ENCODE peak calls at places on chromosomes 1 and 21, in seven cellular contexts. T is thyroid gland; N is H1; Q is NT2/D1; L is transverse colon; G is ovary; M is CD4-positive, alpha-beta T cell. K is an unnamed sample.
A peak's percentile ranks its signal among the peaks of the same experiment; 100 is the strongest.

GRCh38 chr1:222299524-222299923 is 248.4 kb downstream of the HHIPL2 start:
- DNase-seq in L (no peak), T (no peak), Q (no peak), N (no peak), M (no peak), G (no peak), K (no peak)

GRCh38 chr1:116569776-116570357 is 959 bp downstream of the CD58 start:
- DNase-seq in M (peak; percentile 39), L (peak; percentile 80), N (no peak), T (peak; percentile 39), Q (no peak), G (peak; percentile 42), K (peak; percentile 50)

GRCh38 chr1:173997796-173998195 is 24.4 kb downstream of the RC3H1 start:
- DNase-seq in G (no peak), Q (no peak), L (no peak), M (no peak), N (no peak), T (no peak), K (no peak)

GRCh38 chr1:112165375-112165774 is 175.9 kb upstream of the KCND3 start:
- DNase-seq in G (no peak), M (no peak), N (no peak), T (no peak), L (no peak), Q (no peak), K (no peak)

GRCh38 chr1:20634065-20634593 is 871 bp downstream of the PINK1 start:
- DNase-seq in T (no peak), N (no peak), Q (no peak), L (no peak), M (no peak), G (no peak), K (no peak)

GRCh38 chr1:182687361-182687760 is 3.0 kb upstream of the RGS8 start:
- DNase-seq in L (no peak), N (no peak), M (no peak), Q (no peak), G (no peak), T (peak; percentile 80), K (no peak)

GRCh38 chr1:152108899-152109222 is 6.4 kb downstream of the TCHH start:
- DNase-seq in N (no peak), T (no peak), G (no peak), L (no peak), Q (no peak), M (no peak), K (no peak)

GRCh38 chr1:230707732-230708630 is 5.9 kb downstream of the AGT start:
- DNase-seq in M (no peak), G (no peak), Q (no peak), L (no peak), N (no peak), T (no peak), K (no peak)

GRCh38 chr1:4214826-4215225 is 314.8 kb upstream of the C1orf174 start:
- DNase-seq in L (no peak), Q (no peak), M (no peak), T (no peak), G (no peak), N (no peak), K (no peak)
- H3K9me3 ChIP-seq in L (no peaks in the 10 kb centered on the region), Q (no peaks in the 10 kb centered on the region), M (no peaks in the 10 kb centered on the region), T (no peaks in the 10 kb centered on the region), G (no peaks in the 10 kb centered on the region), N (peaks cover 19% of the 10 kb centered on the region), K (no peaks in the 10 kb centered on the region)

DNA sequence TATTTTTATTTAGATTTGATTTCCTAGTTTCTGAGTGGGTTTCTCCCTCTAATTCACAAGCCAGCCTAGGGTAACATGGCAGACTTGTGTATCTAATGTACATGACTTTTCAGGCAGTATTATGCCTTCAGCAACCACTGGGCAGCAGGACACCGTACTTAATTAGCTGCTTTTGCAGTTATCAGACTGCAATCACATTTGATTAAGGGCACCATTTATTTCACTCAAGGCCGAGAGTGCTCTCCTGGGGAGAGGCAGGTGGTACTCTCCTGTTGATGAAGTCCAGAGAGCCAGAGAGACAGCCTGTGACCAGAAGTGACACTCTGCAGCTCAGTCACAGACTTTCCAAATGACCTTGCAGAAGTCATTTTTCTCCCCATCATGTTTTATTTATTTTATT is 18.7 kb downstream of the CYYR1 start:
- DNase-seq in L (no peak), Q (no peak), N (no peak), G (no peak), M (no peak), T (no peak), K (no peak)
- H3K9me3 ChIP-seq in L (no peaks in the 10 kb centered on the region), Q (no peaks in the 10 kb centered on the region), N (no peaks in the 10 kb centered on the region), G (no peaks in the 10 kb centered on the region), M (no peaks in the 10 kb centered on the region), T (no peaks in the 10 kb centered on the region), K (no peaks in the 10 kb centered on the region)

DNA sequence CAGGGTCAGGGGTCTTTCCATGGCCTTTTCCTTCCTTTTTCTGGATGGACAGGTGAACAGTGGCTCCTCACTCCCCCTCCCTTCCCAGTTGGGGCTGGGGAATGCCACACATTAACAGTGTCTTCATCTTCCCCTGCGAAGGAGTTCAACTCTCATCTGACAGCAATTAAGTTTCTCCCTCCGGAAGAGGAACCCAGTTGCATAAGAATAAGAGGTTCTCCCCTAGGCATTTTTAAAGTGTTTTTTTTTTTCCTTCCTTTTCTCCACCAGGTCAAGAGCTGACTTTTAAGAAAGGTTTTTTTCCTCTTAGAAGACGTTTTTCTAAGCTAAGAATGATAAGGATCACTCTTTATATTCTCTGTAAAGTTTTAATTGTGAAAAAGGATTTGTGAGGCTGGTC is 42.3 kb upstream of the FASLG start:
- DNase-seq in G (no peak), L (no peak), M (no peak), Q (no peak), N (no peak), T (no peak), K (no peak)
- H3K9me3 ChIP-seq in G (no peaks in the 10 kb centered on the region), L (peaks cover 6% of the 10 kb centered on the region), M (peaks cover 22% of the 10 kb centered on the region), Q (peaks cover 71% of the 10 kb centered on the region), N (peaks cover 25% of the 10 kb centered on the region), T (no peaks in the 10 kb centered on the region), K (no peaks in the 10 kb centered on the region)

GRCh38 chr1:33497410-33497809 is 25.0 kb downstream of the ZSCAN20 start:
- DNase-seq in T (no peak), L (no peak), M (no peak), Q (no peak), N (no peak), G (no peak), K (no peak)
- H3K9me3 ChIP-seq in T (no peaks in the 10 kb centered on the region), L (peaks cover 40% of the 10 kb centered on the region), M (peaks cover 46% of the 10 kb centered on the region), Q (peaks cover 51% of the 10 kb centered on the region), N (peaks cover 46% of the 10 kb centered on the region), G (peaks cover 7% of the 10 kb centered on the region), K (peaks cover 15% of the 10 kb centered on the region)

DNA sequence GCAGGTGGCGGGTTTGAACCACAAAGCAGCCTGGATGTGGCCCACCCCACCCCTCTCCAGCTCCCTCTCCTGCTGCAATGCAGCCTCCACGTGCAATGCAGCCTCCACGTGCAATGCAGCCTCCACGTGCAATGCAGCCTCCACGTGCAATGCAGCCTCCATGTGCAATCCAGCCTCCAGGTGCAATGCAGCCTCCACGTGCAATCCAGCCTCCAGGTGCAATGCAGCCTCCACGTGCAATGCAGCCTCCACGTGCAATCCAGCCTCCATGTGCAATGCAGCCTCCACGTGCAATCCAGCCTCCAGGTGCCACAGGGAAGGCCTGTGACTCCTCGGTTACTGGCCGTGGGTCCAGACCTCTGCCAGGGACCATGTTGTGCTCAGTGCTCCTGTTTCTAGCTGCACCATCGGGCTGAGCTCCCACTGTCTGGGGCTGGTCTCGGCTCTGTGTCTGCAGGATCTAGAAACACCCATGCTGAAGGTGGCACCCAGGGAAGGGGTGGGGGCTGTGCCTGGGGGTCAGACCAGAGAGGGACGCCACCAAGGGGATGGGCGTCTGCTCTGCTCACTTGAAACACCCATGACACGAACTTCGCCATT is 11.9 kb upstream of the LRRC3 start:
- DNase-seq in Q (no peak), L (no peak), T (no peak), M (no peak), N (no peak), G (no peak), K (no peak)
- H3K9me3 ChIP-seq in Q (no peaks in the 10 kb centered on the region), L (no peaks in the 10 kb centered on the region), T (no peaks in the 10 kb centered on the region), M (no peaks in the 10 kb centered on the region), N (no peaks in the 10 kb centered on the region), G (no peaks in the 10 kb centered on the region), K (no peaks in the 10 kb centered on the region)

DNA sequence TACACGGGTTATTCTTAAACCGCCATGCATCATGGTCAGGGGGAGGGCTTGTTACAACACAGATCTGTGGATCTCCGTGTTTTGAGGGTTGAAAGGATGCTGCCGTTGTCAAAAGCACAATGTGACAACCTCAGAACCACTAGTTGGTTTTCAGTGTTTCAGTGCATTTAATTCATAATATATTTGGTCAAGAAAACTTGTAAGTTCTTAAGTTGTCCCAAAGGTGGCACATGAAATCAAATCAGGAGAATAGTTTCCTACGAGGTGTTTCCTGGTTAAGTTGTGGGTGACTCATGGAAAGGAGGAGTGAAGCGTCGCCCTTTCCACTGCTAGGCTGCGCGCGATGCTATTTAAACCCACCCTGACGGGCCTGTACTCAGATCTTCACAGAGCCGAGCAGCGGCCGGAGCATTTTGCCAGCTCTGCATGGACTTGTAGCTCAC is 1531.5 kb upstream of the TPTE start:
- DNase-seq in N (no peak), G (no peak), T (no peak), M (no peak), Q (no peak), L (no peak), K (no peak)
- H3K9me3 ChIP-seq in N (peaks cover 62% of the 10 kb centered on the region), G (peaks cover 4% of the 10 kb centered on the region), T (no peaks in the 10 kb centered on the region), M (peaks cover 6% of the 10 kb centered on the region), Q (peaks cover 4% of the 10 kb centered on the region), L (peaks cover 11% of the 10 kb centered on the region), K (peaks cover 4% of the 10 kb centered on the region)

K was measured in T-helper 17 cell.